ENCODE peak calls at places on chromosomes 3 and 15, in five cellular contexts. One of them, this sample, is unnamed.
A peak's percentile ranks its signal among the peaks of the same experiment; 100 is the strongest.

GRCh38 chr3:60274098-60274497 is 977.2 kb downstream of the FHIT start:
- DNase-seq in fibroblast of lung: no peak
- DNase-seq in psoas muscle: no peak
- DNase-seq in sigmoid colon: no peak
- DNase-seq in tibial artery: no peak
- DNase-seq in this sample: no peak

GRCh38 chr15:93454788-93455187 is 365.8 kb upstream of the RGMA start:
- DNase-seq in tibial artery: no peak
- DNase-seq in fibroblast of lung: no peak
- DNase-seq in psoas muscle: no peak
- DNase-seq in sigmoid colon: no peak
- DNase-seq in this sample: no peak

GRCh38 chr3:160163259-160163878 is 61.9 kb upstream of the C3orf80 start:
- DNase-seq in tibial artery: no peak
- DNase-seq in psoas muscle: no peak
- DNase-seq in fibroblast of lung: no peak
- DNase-seq in sigmoid colon: no peak
- DNase-seq in this sample: no peak

GRCh38 chr3:100018806-100019205 is 95.5 kb downstream of the FILIP1L start:
- DNase-seq in fibroblast of lung: no peak
- DNase-seq in tibial artery: no peak
- DNase-seq in sigmoid colon: no peak
- DNase-seq in psoas muscle: no peak
- DNase-seq in this sample: no peak

GRCh38 chr3:87805670-87806069 is 253.1 kb downstream of the CGGBP1 start:
- DNase-seq in sigmoid colon: no peak
- DNase-seq in fibroblast of lung: no peak
- DNase-seq in psoas muscle: no peak
- DNase-seq in tibial artery: no peak
- DNase-seq in this sample: no peak

GRCh38 chr3:127014536-127015281 is 31.8 kb downstream of the PLXNA1 start:
- DNase-seq in tibial artery: no peak
- DNase-seq in fibroblast of lung: no peak
- DNase-seq in sigmoid colon: no peak
- DNase-seq in psoas muscle: no peak
- DNase-seq in this sample: no peak

GRCh38 chr3:30688776-30689175 is 82.4 kb downstream of the TGFBR2 start:
- DNase-seq in psoas muscle: no peak
- DNase-seq in tibial artery: no peak
- DNase-seq in fibroblast of lung: peak; percentile 67
- DNase-seq in sigmoid colon: no peak
- DNase-seq in this sample: peak; percentile 80

GRCh38 chr3:112685435-112685834 is 44.5 kb upstream of the CCDC80 start:
- DNase-seq in fibroblast of lung: peak; percentile 89
- DNase-seq in sigmoid colon: no peak
- DNase-seq in psoas muscle: no peak
- DNase-seq in tibial artery: no peak
- DNase-seq in this sample: peak; percentile 98

GRCh38 chr3:53044371-53045106 is 1.3 kb downstream of the SFMBT1 start:
- DNase-seq in sigmoid colon: peak; percentile 71
- DNase-seq in psoas muscle: peak; percentile 67
- DNase-seq in tibial artery: no peak
- DNase-seq in fibroblast of lung: peak; percentile 50
- DNase-seq in this sample: no peak

GRCh38 chr3:124563376-124563775 is 166.9 kb upstream of the UMPS start:
- DNase-seq in tibial artery: no peak
- DNase-seq in sigmoid colon: no peak
- DNase-seq in fibroblast of lung: no peak
- DNase-seq in psoas muscle: no peak
- DNase-seq in this sample: no peak

GRCh38 chr3:149026718-149027117 is 35.4 kb downstream of the GYG1 start:
- DNase-seq in psoas muscle: no peak
- DNase-seq in fibroblast of lung: peak; percentile 23
- DNase-seq in tibial artery: no peak
- DNase-seq in sigmoid colon: no peak
- DNase-seq in this sample: no peak

GRCh38 chr3:144104146-144104545 is 132.5 kb downstream of the DIPK2A start:
- DNase-seq in sigmoid colon: no peak
- DNase-seq in fibroblast of lung: no peak
- DNase-seq in tibial artery: no peak
- DNase-seq in psoas muscle: no peak
- DNase-seq in this sample: no peak

GRCh38 chr3:124119056-124119721 is 127.3 kb upstream of the ROPN1 start:
- DNase-seq in psoas muscle: no peak
- DNase-seq in fibroblast of lung: peak; percentile 91
- DNase-seq in tibial artery: no peak
- DNase-seq in sigmoid colon: no peak
- DNase-seq in this sample: no peak

GRCh38 chr3:102737353-102737752 is 302.5 kb downstream of the ZPLD1 start:
- DNase-seq in tibial artery: no peak
- DNase-seq in fibroblast of lung: no peak
- DNase-seq in sigmoid colon: no peak
- DNase-seq in psoas muscle: no peak
- DNase-seq in this sample: no peak

GRCh38 chr15:51499379-51499976 is 123.1 kb downstream of the DMXL2 start:
- DNase-seq in tibial artery: no peak
- DNase-seq in sigmoid colon: no peak
- DNase-seq in fibroblast of lung: peak; percentile 39
- DNase-seq in psoas muscle: no peak
- DNase-seq in this sample: peak; percentile 21

GRCh38 chr15:65824031-65824743 is 32.1 kb upstream of the DENND4A start:
- DNase-seq in fibroblast of lung: peak; percentile 50
- DNase-seq in psoas muscle: no peak
- DNase-seq in sigmoid colon: peak; percentile 76
- DNase-seq in tibial artery: peak; percentile 60
- DNase-seq in this sample: peak; percentile 47

GRCh38 chr3:71916747-71917369 is 131.9 kb upstream of the PROK2 start:
- DNase-seq in fibroblast of lung: peak; percentile 36
- DNase-seq in psoas muscle: no peak
- DNase-seq in tibial artery: peak; percentile 51
- DNase-seq in sigmoid colon: no peak
- DNase-seq in this sample: no peak

GRCh38 chr3:110932515-110933095 is 139.0 kb upstream of the NECTIN3 start:
- DNase-seq in sigmoid colon: no peak
- DNase-seq in psoas muscle: no peak
- DNase-seq in fibroblast of lung: peak; percentile 25
- DNase-seq in tibial artery: no peak
- DNase-seq in this sample: peak; percentile 92

GRCh38 chr15:59322056-59322755 is 50.5 kb downstream of the MYO1E start:
- DNase-seq in sigmoid colon: no peak
- DNase-seq in fibroblast of lung: no peak
- DNase-seq in psoas muscle: no peak
- DNase-seq in tibial artery: no peak
- DNase-seq in this sample: no peak

GRCh38 chr3:171781711-171782127 is 28.6 kb downstream of the PLD1 start:
- DNase-seq in sigmoid colon: no peak
- DNase-seq in tibial artery: no peak
- DNase-seq in fibroblast of lung: peak; percentile 63
- DNase-seq in psoas muscle: no peak
- DNase-seq in this sample: no peak

GRCh38 chr3:77412591-77412990 is 372.7 kb downstream of the ROBO2 start:
- DNase-seq in sigmoid colon: no peak
- DNase-seq in fibroblast of lung: no peak
- DNase-seq in tibial artery: no peak
- DNase-seq in psoas muscle: no peak
- DNase-seq in this sample: peak; percentile 84

GRCh38 chr3:70028311-70028710 is 28.8 kb downstream of the SAMMSON start:
- DNase-seq in psoas muscle: no peak
- DNase-seq in sigmoid colon: no peak
- DNase-seq in tibial artery: no peak
- DNase-seq in fibroblast of lung: no peak
- DNase-seq in this sample: no peak

GRCh38 chr3:72679540-72680198 is 168.6 kb downstream of the SHQ1 start:
- DNase-seq in fibroblast of lung: peak; percentile 81
- DNase-seq in sigmoid colon: no peak
- DNase-seq in psoas muscle: no peak
- DNase-seq in tibial artery: no peak
- DNase-seq in this sample: peak; percentile 65

GRCh38 chr3:65927576-65927975 is 111.1 kb downstream of the MAGI1 start:
- DNase-seq in fibroblast of lung: peak; percentile 70
- DNase-seq in psoas muscle: no peak
- DNase-seq in tibial artery: no peak
- DNase-seq in sigmoid colon: no peak
- DNase-seq in this sample: no peak

GRCh38 chr15:38072507-38073277 is 138.3 kb downstream of the TMCO5A start:
- DNase-seq in fibroblast of lung: peak; percentile 81
- DNase-seq in sigmoid colon: peak; percentile 84
- DNase-seq in psoas muscle: peak; percentile 81
- DNase-seq in tibial artery: peak; percentile 52
- DNase-seq in this sample: peak; percentile 77

GRCh38 chr15:39774688-39775267 is 7.9 kb downstream of the FSIP1 start:
- DNase-seq in tibial artery: no peak
- DNase-seq in sigmoid colon: no peak
- DNase-seq in psoas muscle: no peak
- DNase-seq in fibroblast of lung: no peak
- DNase-seq in this sample: no peak

GRCh38 chr3:149010504-149010951 is 19.2 kb downstream of the GYG1 start:
- DNase-seq in tibial artery: no peak
- DNase-seq in psoas muscle: no peak
- DNase-seq in sigmoid colon: no peak
- DNase-seq in fibroblast of lung: peak; percentile 58
- DNase-seq in this sample: no peak

GRCh38 chr3:74009961-74010859 is 385.5 kb upstream of the PDZRN3 start:
- DNase-seq in tibial artery: no peak
- DNase-seq in psoas muscle: no peak
- DNase-seq in fibroblast of lung: no peak
- DNase-seq in sigmoid colon: no peak
- DNase-seq in this sample: no peak

GRCh38 chr15:34953851-34954250 is 15.7 kb downstream of the AQR start:
- DNase-seq in tibial artery: no peak
- DNase-seq in psoas muscle: no peak
- DNase-seq in sigmoid colon: no peak
- DNase-seq in fibroblast of lung: no peak
- DNase-seq in this sample: no peak

GRCh38 chr3:4719011-4719649 is 226.0 kb downstream of the ITPR1 start:
- DNase-seq in psoas muscle: no peak
- DNase-seq in fibroblast of lung: peak; percentile 55
- DNase-seq in sigmoid colon: no peak
- DNase-seq in tibial artery: no peak
- DNase-seq in this sample: peak; percentile 65

GRCh38 chr15:73712107-73712506 is 27.9 kb downstream of the CD276 start:
- DNase-seq in fibroblast of lung: no peak
- DNase-seq in psoas muscle: no peak
- DNase-seq in sigmoid colon: no peak
- DNase-seq in tibial artery: no peak
- DNase-seq in this sample: no peak

GRCh38 chr3:120174811-120175210 is 80.6 kb upstream of the GSK3B start:
- DNase-seq in fibroblast of lung: no peak
- DNase-seq in psoas muscle: no peak
- DNase-seq in tibial artery: no peak
- DNase-seq in sigmoid colon: no peak
- DNase-seq in this sample: no peak

GRCh38 chr3:157502916-157503620 is at the start of gene VEPH1:
- DNase-seq in fibroblast of lung: peak; percentile 92
- DNase-seq in sigmoid colon: no peak
- DNase-seq in psoas muscle: no peak
- DNase-seq in tibial artery: no peak
- DNase-seq in this sample: no peak

GRCh38 chr15:63902671-63903035 is 68.9 kb upstream of the HERC1 start:
- DNase-seq in fibroblast of lung: no peak
- DNase-seq in sigmoid colon: no peak
- DNase-seq in psoas muscle: no peak
- DNase-seq in tibial artery: no peak
- DNase-seq in this sample: no peak

GRCh38 chr3:195153121-195153520 is 117.8 kb downstream of the XXYLT1 start:
- DNase-seq in fibroblast of lung: no peak
- DNase-seq in tibial artery: peak; percentile 42
- DNase-seq in sigmoid colon: peak; percentile 88
- DNase-seq in psoas muscle: no peak
- DNase-seq in this sample: no peak

GRCh38 chr3:5197022-5197421 is 9.5 kb downstream of the EDEM1 start:
- DNase-seq in tibial artery: no peak
- DNase-seq in psoas muscle: no peak
- DNase-seq in sigmoid colon: no peak
- DNase-seq in fibroblast of lung: peak; percentile 76
- DNase-seq in this sample: no peak

GRCh38 chr3:131535596-131535995 is 32.8 kb upstream of the MRPL3 start:
- DNase-seq in tibial artery: no peak
- DNase-seq in fibroblast of lung: peak; percentile 70
- DNase-seq in sigmoid colon: no peak
- DNase-seq in psoas muscle: no peak
- DNase-seq in this sample: peak; percentile 27

DNA sequence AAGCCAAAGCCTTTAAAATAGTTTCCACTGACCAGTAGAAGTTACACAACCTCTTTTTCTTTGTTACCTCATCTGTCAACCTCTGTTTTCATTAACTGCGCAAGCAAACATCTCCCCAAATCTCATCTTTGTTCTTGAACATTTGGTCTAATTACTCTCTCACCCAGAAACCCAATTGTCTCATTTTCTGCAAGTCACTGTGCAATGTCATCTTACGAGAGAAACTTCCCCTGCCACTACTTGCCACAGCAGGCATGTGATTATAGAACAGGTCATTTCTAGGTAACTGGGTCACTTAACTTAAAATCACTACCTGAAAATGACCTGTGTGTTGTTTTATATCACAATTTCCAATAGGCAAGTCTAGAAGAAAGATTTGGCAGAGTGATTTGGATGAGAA is 159.4 kb downstream of the SI start:
- DNase-seq in sigmoid colon: no peak
- DNase-seq in tibial artery: no peak
- DNase-seq in fibroblast of lung: no peak
- DNase-seq in psoas muscle: no peak
- DNase-seq in this sample: no peak
- H3K4me3 ChIP-seq in sigmoid colon: no peak overlapping the region
- H3K4me3 ChIP-seq in tibial artery: no peak overlapping the region
- H3K4me3 ChIP-seq in fibroblast of lung: no peak overlapping the region
- H3K4me3 ChIP-seq in psoas muscle: no peak overlapping the region
- H3K4me3 ChIP-seq in this sample: no peak overlapping the region

GRCh38 chr15:56886878-56887781 is 31.3 kb upstream of the TCF12 start:
- DNase-seq in psoas muscle: peak; percentile 98
- DNase-seq in fibroblast of lung: peak; percentile 98
- DNase-seq in sigmoid colon: peak; percentile 97
- DNase-seq in tibial artery: peak; percentile 91
- DNase-seq in this sample: peak; percentile 70
- TF ChIP-seq CTCF in psoas muscle: no peak
- TF ChIP-seq CTCF in fibroblast of lung: peak; percentile 1
- TF ChIP-seq CTCF in sigmoid colon: no peak
- TF ChIP-seq CTCF in tibial artery: no peak
- TF ChIP-seq CTCF in this sample: peak; percentile 9

DNA sequence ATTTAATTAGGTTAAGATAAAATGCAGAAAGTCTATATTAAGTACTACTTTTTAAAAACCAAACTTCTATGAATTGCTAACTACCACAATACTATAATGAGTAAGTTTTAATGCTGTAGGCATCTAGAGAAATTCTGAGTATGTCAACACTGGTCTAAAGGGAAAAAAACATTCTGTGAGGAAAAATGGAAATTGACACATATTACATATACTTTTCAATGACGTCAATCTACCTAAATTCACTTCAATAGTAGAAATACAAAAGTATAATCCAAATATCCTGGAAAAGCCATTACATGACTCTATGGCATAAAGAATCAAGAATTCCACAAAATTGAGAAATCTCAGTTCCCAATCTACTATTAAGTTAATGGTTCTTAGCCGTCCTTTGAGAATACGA is 2.2 kb downstream of the SECISBP2L start:
- DNase-seq in sigmoid colon: no peak
- DNase-seq in tibial artery: no peak
- DNase-seq in fibroblast of lung: no peak
- DNase-seq in psoas muscle: no peak
- DNase-seq in this sample: no peak
- H3K4me3 ChIP-seq in sigmoid colon: peak overlapping the region; percentile 9
- H3K4me3 ChIP-seq in tibial artery: peak overlapping the region; percentile 74
- H3K4me3 ChIP-seq in fibroblast of lung: peak overlapping the region; percentile 90
- H3K4me3 ChIP-seq in psoas muscle: peak overlapping the region; percentile 95
- H3K4me3 ChIP-seq in this sample: peak overlapping the region; percentile 93

GRCh38 chr3:23760325-23760724 is 45.4 kb upstream of the UBE2E1 start:
- DNase-seq in tibial artery: no peak
- DNase-seq in psoas muscle: no peak
- DNase-seq in sigmoid colon: no peak
- DNase-seq in fibroblast of lung: no peak
- DNase-seq in this sample: no peak
- TF ChIP-seq CTCF in tibial artery: no peak
- TF ChIP-seq CTCF in psoas muscle: no peak
- TF ChIP-seq CTCF in sigmoid colon: no peak
- TF ChIP-seq CTCF in fibroblast of lung: peak; percentile 4
- TF ChIP-seq CTCF in this sample: no peak